ENCODE peak calls at places on chromosomes 11 and 22, in ten cellular contexts. One of them, this sample, is unnamed.

GRCh38 chr11:17578958-17579357 is 31.9 kb downstream of the OTOG start:
- DNase-seq in DMS79: no peak
- DNase-seq in left ventricle myocardium inferior: peak
- DNase-seq in kidney tubule cell: no peak
- DNase-seq in naive thymus-derived CD4-positive, alpha-beta T cell: no peak
- DNase-seq in stimulated activated CD4-positive, alpha-beta T cell treated with anti-CD3 and anti-CD28 coated beads, Interleukin-1b, Interleukin-23, amount 100 ng/mL, for 48 hours: no peak
- DNase-seq in ecto neural progenitor cell: peak
- DNase-seq in naive thymus-derived CD8-positive, alpha-beta T cell: peak
- DNase-seq in CD4-positive, alpha-beta T cell: no peak
- DNase-seq in T-cell: no peak
- DNase-seq in this sample: no peak

GRCh38 chr11:18012314-18012905 is 437 bp downstream of the SERGEF start:
- DNase-seq in naive thymus-derived CD8-positive, alpha-beta T cell: peak
- DNase-seq in kidney tubule cell: peak
- DNase-seq in left ventricle myocardium inferior: peak
- DNase-seq in CD4-positive, alpha-beta T cell: peak
- DNase-seq in T-cell: no peak
- DNase-seq in DMS79: peak
- DNase-seq in naive thymus-derived CD4-positive, alpha-beta T cell: peak
- DNase-seq in stimulated activated CD4-positive, alpha-beta T cell treated with anti-CD3 and anti-CD28 coated beads, Interleukin-1b, Interleukin-23, amount 100 ng/mL, for 48 hours: peak
- DNase-seq in ecto neural progenitor cell: no peak
- DNase-seq in this sample: no peak

GRCh38 chr22:46788426-46789168 is 26.1 kb downstream of the TBC1D22A start:
- DNase-seq in kidney tubule cell: no peak
- DNase-seq in ecto neural progenitor cell: no peak
- DNase-seq in naive thymus-derived CD4-positive, alpha-beta T cell: no peak
- DNase-seq in left ventricle myocardium inferior: no peak
- DNase-seq in DMS79: no peak
- DNase-seq in naive thymus-derived CD8-positive, alpha-beta T cell: no peak
- DNase-seq in T-cell: no peak
- DNase-seq in stimulated activated CD4-positive, alpha-beta T cell treated with anti-CD3 and anti-CD28 coated beads, Interleukin-1b, Interleukin-23, amount 100 ng/mL, for 48 hours: no peak
- DNase-seq in CD4-positive, alpha-beta T cell: no peak
- DNase-seq in this sample: no peak

GRCh38 chr22:40857309-40857851 is 432 bp downstream of the XPNPEP3 start:
- DNase-seq in DMS79: no peak
- DNase-seq in naive thymus-derived CD4-positive, alpha-beta T cell: no peak
- DNase-seq in left ventricle myocardium inferior: no peak
- DNase-seq in CD4-positive, alpha-beta T cell: no peak
- DNase-seq in stimulated activated CD4-positive, alpha-beta T cell treated with anti-CD3 and anti-CD28 coated beads, Interleukin-1b, Interleukin-23, amount 100 ng/mL, for 48 hours: no peak
- DNase-seq in ecto neural progenitor cell: no peak
- DNase-seq in T-cell: no peak
- DNase-seq in naive thymus-derived CD8-positive, alpha-beta T cell: no peak
- DNase-seq in kidney tubule cell: no peak
- DNase-seq in this sample: no peak

GRCh38 chr11:18066626-18067025 is 20.6 kb upstream of the TPH1 start:
- DNase-seq in CD4-positive, alpha-beta T cell: no peak
- DNase-seq in naive thymus-derived CD8-positive, alpha-beta T cell: no peak
- DNase-seq in ecto neural progenitor cell: no peak
- DNase-seq in DMS79: no peak
- DNase-seq in naive thymus-derived CD4-positive, alpha-beta T cell: no peak
- DNase-seq in stimulated activated CD4-positive, alpha-beta T cell treated with anti-CD3 and anti-CD28 coated beads, Interleukin-1b, Interleukin-23, amount 100 ng/mL, for 48 hours: no peak
- DNase-seq in kidney tubule cell: no peak
- DNase-seq in T-cell: no peak
- DNase-seq in left ventricle myocardium inferior: no peak
- DNase-seq in this sample: no peak

GRCh38 chr11:35605691-35606090 is 12.6 kb upstream of the FJX1 start:
- DNase-seq in naive thymus-derived CD4-positive, alpha-beta T cell: no peak
- DNase-seq in kidney tubule cell: no peak
- DNase-seq in naive thymus-derived CD8-positive, alpha-beta T cell: no peak
- DNase-seq in left ventricle myocardium inferior: peak
- DNase-seq in DMS79: no peak
- DNase-seq in CD4-positive, alpha-beta T cell: no peak
- DNase-seq in T-cell: no peak
- DNase-seq in stimulated activated CD4-positive, alpha-beta T cell treated with anti-CD3 and anti-CD28 coated beads, Interleukin-1b, Interleukin-23, amount 100 ng/mL, for 48 hours: no peak
- DNase-seq in ecto neural progenitor cell: no peak
- DNase-seq in this sample: no peak

GRCh38 chr22:44181033-44181911 is 547 bp downstream of the PARVG start:
- DNase-seq in naive thymus-derived CD8-positive, alpha-beta T cell: peak
- DNase-seq in kidney tubule cell: no peak
- DNase-seq in T-cell: peak
- DNase-seq in CD4-positive, alpha-beta T cell: peak
- DNase-seq in DMS79: no peak
- DNase-seq in naive thymus-derived CD4-positive, alpha-beta T cell: peak
- DNase-seq in ecto neural progenitor cell: no peak
- DNase-seq in stimulated activated CD4-positive, alpha-beta T cell treated with anti-CD3 and anti-CD28 coated beads, Interleukin-1b, Interleukin-23, amount 100 ng/mL, for 48 hours: peak
- DNase-seq in left ventricle myocardium inferior: peak
- DNase-seq in this sample: no peak

GRCh38 chr11:75561426-75562047 is 516 bp upstream of the SERPINH1 start:
- DNase-seq in ecto neural progenitor cell: no peak
- DNase-seq in CD4-positive, alpha-beta T cell: no peak
- DNase-seq in DMS79: no peak
- DNase-seq in kidney tubule cell: no peak
- DNase-seq in naive thymus-derived CD8-positive, alpha-beta T cell: no peak
- DNase-seq in left ventricle myocardium inferior: no peak
- DNase-seq in stimulated activated CD4-positive, alpha-beta T cell treated with anti-CD3 and anti-CD28 coated beads, Interleukin-1b, Interleukin-23, amount 100 ng/mL, for 48 hours: no peak
- DNase-seq in T-cell: no peak
- DNase-seq in naive thymus-derived CD4-positive, alpha-beta T cell: no peak
- DNase-seq in this sample: no peak

GRCh38 chr11:77107950-77108349 is 5.3 kb downstream of the OMP start:
- DNase-seq in stimulated activated CD4-positive, alpha-beta T cell treated with anti-CD3 and anti-CD28 coated beads, Interleukin-1b, Interleukin-23, amount 100 ng/mL, for 48 hours: no peak
- DNase-seq in kidney tubule cell: peak
- DNase-seq in naive thymus-derived CD8-positive, alpha-beta T cell: no peak
- DNase-seq in naive thymus-derived CD4-positive, alpha-beta T cell: no peak
- DNase-seq in CD4-positive, alpha-beta T cell: no peak
- DNase-seq in ecto neural progenitor cell: no peak
- DNase-seq in T-cell: no peak
- DNase-seq in left ventricle myocardium inferior: no peak
- DNase-seq in DMS79: no peak
- DNase-seq in this sample: no peak

GRCh38 chr11:112555491-112556364 is 295.1 kb upstream of the PLET1 start:
- DNase-seq in T-cell: peak
- DNase-seq in naive thymus-derived CD4-positive, alpha-beta T cell: peak
- DNase-seq in left ventricle myocardium inferior: peak
- DNase-seq in kidney tubule cell: peak
- DNase-seq in stimulated activated CD4-positive, alpha-beta T cell treated with anti-CD3 and anti-CD28 coated beads, Interleukin-1b, Interleukin-23, amount 100 ng/mL, for 48 hours: peak
- DNase-seq in naive thymus-derived CD8-positive, alpha-beta T cell: peak
- DNase-seq in DMS79: no peak
- DNase-seq in ecto neural progenitor cell: peak
- DNase-seq in CD4-positive, alpha-beta T cell: peak
- DNase-seq in this sample: peak

GRCh38 chr11:115645631-115646271 is 141.5 kb upstream of the CADM1 start:
- DNase-seq in stimulated activated CD4-positive, alpha-beta T cell treated with anti-CD3 and anti-CD28 coated beads, Interleukin-1b, Interleukin-23, amount 100 ng/mL, for 48 hours: no peak
- DNase-seq in naive thymus-derived CD4-positive, alpha-beta T cell: no peak
- DNase-seq in left ventricle myocardium inferior: peak
- DNase-seq in naive thymus-derived CD8-positive, alpha-beta T cell: no peak
- DNase-seq in kidney tubule cell: no peak
- DNase-seq in CD4-positive, alpha-beta T cell: no peak
- DNase-seq in DMS79: no peak
- DNase-seq in T-cell: no peak
- DNase-seq in ecto neural progenitor cell: peak
- DNase-seq in this sample: no peak

GRCh38 chr22:32660292-32660691 is 141.2 kb upstream of the TIMP3 start:
- DNase-seq in ecto neural progenitor cell: peak
- DNase-seq in DMS79: no peak
- DNase-seq in T-cell: peak
- DNase-seq in naive thymus-derived CD8-positive, alpha-beta T cell: peak
- DNase-seq in left ventricle myocardium inferior: peak
- DNase-seq in naive thymus-derived CD4-positive, alpha-beta T cell: peak
- DNase-seq in stimulated activated CD4-positive, alpha-beta T cell treated with anti-CD3 and anti-CD28 coated beads, Interleukin-1b, Interleukin-23, amount 100 ng/mL, for 48 hours: peak
- DNase-seq in kidney tubule cell: peak
- DNase-seq in CD4-positive, alpha-beta T cell: peak
- DNase-seq in this sample: no peak

GRCh38 chr11:14329702-14330101 is 29.3 kb downstream of the RRAS2 start:
- DNase-seq in naive thymus-derived CD8-positive, alpha-beta T cell: no peak
- DNase-seq in kidney tubule cell: peak
- DNase-seq in stimulated activated CD4-positive, alpha-beta T cell treated with anti-CD3 and anti-CD28 coated beads, Interleukin-1b, Interleukin-23, amount 100 ng/mL, for 48 hours: no peak
- DNase-seq in ecto neural progenitor cell: no peak
- DNase-seq in naive thymus-derived CD4-positive, alpha-beta T cell: no peak
- DNase-seq in left ventricle myocardium inferior: no peak
- DNase-seq in T-cell: no peak
- DNase-seq in DMS79: no peak
- DNase-seq in CD4-positive, alpha-beta T cell: no peak
- DNase-seq in this sample: no peak

GRCh38 chr11:122463530-122463929 is 192.0 kb upstream of the UBASH3B start:
- DNase-seq in left ventricle myocardium inferior: no peak
- DNase-seq in naive thymus-derived CD4-positive, alpha-beta T cell: no peak
- DNase-seq in naive thymus-derived CD8-positive, alpha-beta T cell: no peak
- DNase-seq in DMS79: no peak
- DNase-seq in CD4-positive, alpha-beta T cell: no peak
- DNase-seq in stimulated activated CD4-positive, alpha-beta T cell treated with anti-CD3 and anti-CD28 coated beads, Interleukin-1b, Interleukin-23, amount 100 ng/mL, for 48 hours: no peak
- DNase-seq in ecto neural progenitor cell: no peak
- DNase-seq in kidney tubule cell: no peak
- DNase-seq in T-cell: no peak
- DNase-seq in this sample: no peak

GRCh38 chr11:86660011-86660595 is 12.3 kb downstream of the ME3 start:
- DNase-seq in T-cell: no peak
- DNase-seq in stimulated activated CD4-positive, alpha-beta T cell treated with anti-CD3 and anti-CD28 coated beads, Interleukin-1b, Interleukin-23, amount 100 ng/mL, for 48 hours: no peak
- DNase-seq in left ventricle myocardium inferior: no peak
- DNase-seq in CD4-positive, alpha-beta T cell: no peak
- DNase-seq in naive thymus-derived CD8-positive, alpha-beta T cell: no peak
- DNase-seq in ecto neural progenitor cell: no peak
- DNase-seq in kidney tubule cell: no peak
- DNase-seq in naive thymus-derived CD4-positive, alpha-beta T cell: no peak
- DNase-seq in DMS79: no peak
- DNase-seq in this sample: no peak

GRCh38 chr22:45448431-45448830 is 34.9 kb downstream of the RIBC2 start:
- DNase-seq in CD4-positive, alpha-beta T cell: no peak
- DNase-seq in ecto neural progenitor cell: no peak
- DNase-seq in DMS79: no peak
- DNase-seq in left ventricle myocardium inferior: peak
- DNase-seq in kidney tubule cell: no peak
- DNase-seq in naive thymus-derived CD8-positive, alpha-beta T cell: no peak
- DNase-seq in naive thymus-derived CD4-positive, alpha-beta T cell: no peak
- DNase-seq in stimulated activated CD4-positive, alpha-beta T cell treated with anti-CD3 and anti-CD28 coated beads, Interleukin-1b, Interleukin-23, amount 100 ng/mL, for 48 hours: no peak
- DNase-seq in T-cell: no peak
- DNase-seq in this sample: no peak

GRCh38 chr22:48738204-48738980 is 1089.3 kb downstream of the BRD1 start:
- DNase-seq in naive thymus-derived CD4-positive, alpha-beta T cell: no peak
- DNase-seq in stimulated activated CD4-positive, alpha-beta T cell treated with anti-CD3 and anti-CD28 coated beads, Interleukin-1b, Interleukin-23, amount 100 ng/mL, for 48 hours: no peak
- DNase-seq in kidney tubule cell: no peak
- DNase-seq in ecto neural progenitor cell: no peak
- DNase-seq in T-cell: no peak
- DNase-seq in naive thymus-derived CD8-positive, alpha-beta T cell: no peak
- DNase-seq in left ventricle myocardium inferior: no peak
- DNase-seq in DMS79: no peak
- DNase-seq in CD4-positive, alpha-beta T cell: no peak
- DNase-seq in this sample: no peak

GRCh38 chr22:43014062-43014875 is 680 bp downstream of the PACSIN2 start:
- DNase-seq in left ventricle myocardium inferior: peak
- DNase-seq in ecto neural progenitor cell: peak
- DNase-seq in stimulated activated CD4-positive, alpha-beta T cell treated with anti-CD3 and anti-CD28 coated beads, Interleukin-1b, Interleukin-23, amount 100 ng/mL, for 48 hours: peak
- DNase-seq in naive thymus-derived CD8-positive, alpha-beta T cell: peak
- DNase-seq in DMS79: peak
- DNase-seq in naive thymus-derived CD4-positive, alpha-beta T cell: peak
- DNase-seq in kidney tubule cell: no peak
- DNase-seq in CD4-positive, alpha-beta T cell: peak
- DNase-seq in T-cell: peak
- DNase-seq in this sample: no peak

GRCh38 chr11:9568854-9569587 is 4.4 kb upstream of the WEE1 start:
- DNase-seq in T-cell: no peak
- DNase-seq in stimulated activated CD4-positive, alpha-beta T cell treated with anti-CD3 and anti-CD28 coated beads, Interleukin-1b, Interleukin-23, amount 100 ng/mL, for 48 hours: no peak
- DNase-seq in kidney tubule cell: peak
- DNase-seq in ecto neural progenitor cell: no peak
- DNase-seq in CD4-positive, alpha-beta T cell: peak
- DNase-seq in DMS79: peak
- DNase-seq in naive thymus-derived CD8-positive, alpha-beta T cell: no peak
- DNase-seq in left ventricle myocardium inferior: peak
- DNase-seq in naive thymus-derived CD4-positive, alpha-beta T cell: no peak
- DNase-seq in this sample: no peak

GRCh38 chr22:46951326-46951725 is 188.9 kb downstream of the TBC1D22A start:
- DNase-seq in T-cell: no peak
- DNase-seq in naive thymus-derived CD4-positive, alpha-beta T cell: no peak
- DNase-seq in left ventricle myocardium inferior: no peak
- DNase-seq in naive thymus-derived CD8-positive, alpha-beta T cell: no peak
- DNase-seq in ecto neural progenitor cell: no peak
- DNase-seq in stimulated activated CD4-positive, alpha-beta T cell treated with anti-CD3 and anti-CD28 coated beads, Interleukin-1b, Interleukin-23, amount 100 ng/mL, for 48 hours: no peak
- DNase-seq in kidney tubule cell: no peak
- DNase-seq in CD4-positive, alpha-beta T cell: no peak
- DNase-seq in DMS79: no peak
- DNase-seq in this sample: no peak

GRCh38 chr11:74418509-74418895 is 20.3 kb upstream of the PGM2L1 start:
- DNase-seq in kidney tubule cell: peak
- DNase-seq in T-cell: no peak
- DNase-seq in left ventricle myocardium inferior: no peak
- DNase-seq in naive thymus-derived CD8-positive, alpha-beta T cell: no peak
- DNase-seq in naive thymus-derived CD4-positive, alpha-beta T cell: no peak
- DNase-seq in ecto neural progenitor cell: no peak
- DNase-seq in CD4-positive, alpha-beta T cell: no peak
- DNase-seq in DMS79: peak
- DNase-seq in stimulated activated CD4-positive, alpha-beta T cell treated with anti-CD3 and anti-CD28 coated beads, Interleukin-1b, Interleukin-23, amount 100 ng/mL, for 48 hours: no peak
- DNase-seq in this sample: no peak

GRCh38 chr22:30015846-30016245 is 64.4 kb upstream of the HORMAD2 start:
- DNase-seq in left ventricle myocardium inferior: no peak
- DNase-seq in kidney tubule cell: peak
- DNase-seq in naive thymus-derived CD8-positive, alpha-beta T cell: no peak
- DNase-seq in CD4-positive, alpha-beta T cell: no peak
- DNase-seq in ecto neural progenitor cell: no peak
- DNase-seq in DMS79: no peak
- DNase-seq in stimulated activated CD4-positive, alpha-beta T cell treated with anti-CD3 and anti-CD28 coated beads, Interleukin-1b, Interleukin-23, amount 100 ng/mL, for 48 hours: no peak
- DNase-seq in naive thymus-derived CD4-positive, alpha-beta T cell: no peak
- DNase-seq in T-cell: no peak
- DNase-seq in this sample: no peak

GRCh38 chr22:17785185-17786184 is 11.2 kb upstream of the BID start:
- DNase-seq in DMS79: no peak
- DNase-seq in naive thymus-derived CD8-positive, alpha-beta T cell: peak
- DNase-seq in kidney tubule cell: peak
- DNase-seq in naive thymus-derived CD4-positive, alpha-beta T cell: peak
- DNase-seq in stimulated activated CD4-positive, alpha-beta T cell treated with anti-CD3 and anti-CD28 coated beads, Interleukin-1b, Interleukin-23, amount 100 ng/mL, for 48 hours: peak
- DNase-seq in ecto neural progenitor cell: no peak
- DNase-seq in left ventricle myocardium inferior: peak
- DNase-seq in CD4-positive, alpha-beta T cell: peak
- DNase-seq in T-cell: peak
- DNase-seq in this sample: no peak

GRCh38 chr11:47973173-47973572 is 7.2 kb upstream of the PTPRJ start:
- DNase-seq in left ventricle myocardium inferior: no peak
- DNase-seq in T-cell: no peak
- DNase-seq in kidney tubule cell: no peak
- DNase-seq in naive thymus-derived CD4-positive, alpha-beta T cell: no peak
- DNase-seq in ecto neural progenitor cell: no peak
- DNase-seq in CD4-positive, alpha-beta T cell: no peak
- DNase-seq in stimulated activated CD4-positive, alpha-beta T cell treated with anti-CD3 and anti-CD28 coated beads, Interleukin-1b, Interleukin-23, amount 100 ng/mL, for 48 hours: no peak
- DNase-seq in DMS79: no peak
- DNase-seq in naive thymus-derived CD8-positive, alpha-beta T cell: no peak
- DNase-seq in this sample: no peak

GRCh38 chr11:45538363-45538762 is 127.1 kb downstream of the CHST1 start:
- DNase-seq in left ventricle myocardium inferior: peak
- DNase-seq in CD4-positive, alpha-beta T cell: no peak
- DNase-seq in naive thymus-derived CD4-positive, alpha-beta T cell: no peak
- DNase-seq in naive thymus-derived CD8-positive, alpha-beta T cell: no peak
- DNase-seq in stimulated activated CD4-positive, alpha-beta T cell treated with anti-CD3 and anti-CD28 coated beads, Interleukin-1b, Interleukin-23, amount 100 ng/mL, for 48 hours: no peak
- DNase-seq in T-cell: no peak
- DNase-seq in ecto neural progenitor cell: no peak
- DNase-seq in DMS79: no peak
- DNase-seq in kidney tubule cell: no peak
- DNase-seq in this sample: no peak

GRCh38 chr22:32628626-32629587 is 154.3 kb downstream of the FBXO7 start:
- DNase-seq in naive thymus-derived CD4-positive, alpha-beta T cell: no peak
- DNase-seq in DMS79: no peak
- DNase-seq in left ventricle myocardium inferior: no peak
- DNase-seq in naive thymus-derived CD8-positive, alpha-beta T cell: no peak
- DNase-seq in stimulated activated CD4-positive, alpha-beta T cell treated with anti-CD3 and anti-CD28 coated beads, Interleukin-1b, Interleukin-23, amount 100 ng/mL, for 48 hours: no peak
- DNase-seq in T-cell: no peak
- DNase-seq in kidney tubule cell: no peak
- DNase-seq in CD4-positive, alpha-beta T cell: no peak
- DNase-seq in ecto neural progenitor cell: no peak
- DNase-seq in this sample: no peak

GRCh38 chr22:40482886-40483285 is 112.5 kb downstream of the SGSM3 start:
- DNase-seq in stimulated activated CD4-positive, alpha-beta T cell treated with anti-CD3 and anti-CD28 coated beads, Interleukin-1b, Interleukin-23, amount 100 ng/mL, for 48 hours: no peak
- DNase-seq in left ventricle myocardium inferior: no peak
- DNase-seq in DMS79: no peak
- DNase-seq in ecto neural progenitor cell: no peak
- DNase-seq in naive thymus-derived CD8-positive, alpha-beta T cell: no peak
- DNase-seq in kidney tubule cell: no peak
- DNase-seq in naive thymus-derived CD4-positive, alpha-beta T cell: no peak
- DNase-seq in CD4-positive, alpha-beta T cell: no peak
- DNase-seq in T-cell: no peak
- DNase-seq in this sample: no peak

GRCh38 chr11:66418168-66418985 is 2.5 kb upstream of the NPAS4 start:
- DNase-seq in DMS79: peak
- DNase-seq in naive thymus-derived CD8-positive, alpha-beta T cell: peak
- DNase-seq in T-cell: peak
- DNase-seq in kidney tubule cell: peak
- DNase-seq in stimulated activated CD4-positive, alpha-beta T cell treated with anti-CD3 and anti-CD28 coated beads, Interleukin-1b, Interleukin-23, amount 100 ng/mL, for 48 hours: peak
- DNase-seq in CD4-positive, alpha-beta T cell: peak
- DNase-seq in left ventricle myocardium inferior: peak
- DNase-seq in ecto neural progenitor cell: peak
- DNase-seq in naive thymus-derived CD4-positive, alpha-beta T cell: peak
- DNase-seq in this sample: no peak

This sample was measured in glomerular endothelial cell.